ENCODE peak calls at places on chromosomes 2 and 18, in four cellular contexts. X, K, Q and G are unnamed samples.

GRCh38 chr18:10794771-10795170 is 268.9 kb downstream of the NAPG start:
- DNase-seq in K (no peak), X (no peak), Q (no peak), G (no peak)

GRCh38 chr18:26909599-26910290 is 44.2 kb upstream of the AQP4 start:
- DNase-seq in Q (no peak), K (no peak), X (no peak), G (no peak)

GRCh38 chr18:32760391-32760790 is 12.4 kb downstream of the KLHL14 start:
- DNase-seq in K (no peak), Q (no peak), X (no peak), G (no peak)

GRCh38 chr2:72917138-72917874 is at the start of gene EMX1:
- DNase-seq in Q (peak), X (no peak), K (no peak), G (peak)

GRCh38 chr18:34999734-35000397 is 41.3 kb upstream of the MAPRE2 start:
- DNase-seq in Q (no peak), K (no peak), X (no peak), G (no peak)

GRCh38 chr2:74576151-74576755 is 21.7 kb downstream of the DOK1 start:
- DNase-seq in Q (no peak), X (no peak), K (no peak), G (no peak)

GRCh38 chr2:128091691-128092050 is 671 bp downstream of the UGGT1 start:
- DNase-seq in Q (peak), K (no peak), X (no peak), G (no peak)

GRCh38 chr2:8324164-8324848 is 357.6 kb upstream of the ID2 start:
- DNase-seq in X (no peak), Q (peak), K (no peak), G (no peak)

GRCh38 chr18:25133879-25134278 is 218.1 kb downstream of the ZNF521 start:
- DNase-seq in Q (no peak), X (no peak), K (no peak), G (no peak)

GRCh38 chr2:102449370-102449974 is 23.6 kb upstream of the SLC9A4 start:
- DNase-seq in X (peak), K (peak), Q (no peak), G (peak)

GRCh38 chr2:120863661-120864320 is 128.1 kb downstream of the GLI2 start:
- DNase-seq in K (no peak), X (no peak), Q (no peak), G (no peak)

GRCh38 chr18:27645929-27646328 is 460.8 kb upstream of the CHST9 start:
- DNase-seq in X (no peak), K (no peak), Q (no peak), G (no peak)

GRCh38 chr2:6812857-6813530 is 52.7 kb downstream of the CMPK2 start:
- DNase-seq in X (no peak), K (no peak), Q (no peak), G (no peak)

GRCh38 chr18:71105078-71105819 is 816.4 kb downstream of the SOCS6 start:
- DNase-seq in K (peak), Q (no peak), X (no peak), G (no peak)

GRCh38 chr2:235826791-235827190 is 332.9 kb downstream of the AGAP1 start:
- DNase-seq in X (no peak), K (no peak), Q (no peak), G (no peak)

GRCh38 chr2:16881122-16881521 is 215.5 kb upstream of the CYRIA start:
- DNase-seq in Q (no peak), K (no peak), X (no peak), G (no peak)

GRCh38 chr2:28424799-28425492 is 32.3 kb downstream of the FOSL2 start:
- DNase-seq in K (no peak), Q (no peak), X (no peak), G (no peak)

GRCh38 chr18:76678248-76678647 is 144.1 kb upstream of the ZNF236 start:
- DNase-seq in K (no peak), Q (no peak), X (no peak), G (no peak)

GRCh38 chr18:46458472-46458871 is 198.5 kb downstream of the LOXHD1 start:
- DNase-seq in X (no peak), Q (no peak), K (no peak), G (no peak)

GRCh38 chr18:50091495-50092249 is 103.3 kb downstream of the MYO5B start:
- DNase-seq in X (no peak), Q (no peak), K (no peak), G (no peak)

GRCh38 chr18:63907649-63908048 is at the start of gene SERPINB10:
- DNase-seq in K (no peak), X (no peak), Q (no peak), G (no peak)

GRCh38 chr2:229407170-229407569 is 136.1 kb upstream of the PID1 start:
- DNase-seq in Q (peak), X (no peak), K (peak), G (no peak)

GRCh38 chr2:139529045-139529444 is 748.9 kb upstream of the NXPH2 start:
- DNase-seq in X (no peak), K (no peak), Q (peak), G (peak)

GRCh38 chr2:138034536-138034935 is 70.3 kb downstream of the HNMT start:
- DNase-seq in X (no peak), K (no peak), Q (no peak), G (no peak)

GRCh38 chr2:8193686-8194615 is 487.9 kb upstream of the ID2 start:
- DNase-seq in X (no peak), K (no peak), Q (peak), G (peak)

GRCh38 chr2:240960963-240961876 is 37.2 kb upstream of the SNED1 start:
- DNase-seq in Q (no peak), X (no peak), K (no peak), G (no peak)

GRCh38 chr2:47631840-47632398 is 151.0 kb upstream of the MSH6 start:
- DNase-seq in Q (no peak), X (no peak), K (no peak), G (no peak)

GRCh38 chr2:166017208-166017607 is 63.6 kb upstream of the TTC21B start:
- DNase-seq in K (no peak), X (no peak), Q (no peak), G (no peak)

GRCh38 chr2:145027073-145027459 is 507.1 kb upstream of the ZEB2 start:
- DNase-seq in X (no peak), K (no peak), Q (no peak), G (no peak)

GRCh38 chr2:195238366-195238765 is 418.7 kb upstream of the SLC39A10 start:
- DNase-seq in Q (no peak), K (no peak), X (no peak), G (no peak)